ENCODE peak calls at places on chromosomes 5 and 9, in six cellular contexts. E is uterus; G is choroid plexus epithelial cell; L is fibroblast of mammary gland; H is CD8-positive, alpha-beta memory T cell; M is left lung. Q is an unnamed sample.
A peak's percentile ranks its signal among the peaks of the same experiment; 100 is the strongest.

GRCh38 chr9:121067655-121068054 is 7.1 kb upstream of the CNTRL start:
- DNase-seq in E (no peak), L (no peak), H (no peak), G (no peak), M (no peak), Q (no peak)

GRCh38 chr9:3150030-3150429 is 306.1 kb upstream of the PUM3 start:
- DNase-seq in H (no peak), G (no peak), L (peak; percentile 45), M (no peak), E (no peak), Q (no peak)

GRCh38 chr9:131254107-131254491 is 22.2 kb downstream of the FAM78A start:
- DNase-seq in L (no peak), E (no peak), H (peak; percentile 44), G (peak; percentile 46), M (peak; percentile 75), Q (no peak)

GRCh38 chr5:149636861-149637246 is 55.6 kb downstream of the ARHGEF37 start:
- DNase-seq in L (peak; percentile 76), E (no peak), H (peak; percentile 71), M (peak; percentile 86), G (peak; percentile 90), Q (no peak)

GRCh38 chr9:125550216-125550614 is 156.8 kb downstream of the MAPKAP1 start:
- DNase-seq in G (peak; percentile 78), E (no peak), H (no peak), L (peak; percentile 20), M (no peak), Q (no peak)

GRCh38 chr9:118318770-118319443 is 614.7 kb downstream of the TLR4 start:
- DNase-seq in E (no peak), L (peak; percentile 5), M (no peak), G (no peak), H (no peak), Q (no peak)

GRCh38 chr5:50684721-50685120 is 18.3 kb downstream of the PARP8 start:
- DNase-seq in G (no peak), E (no peak), L (no peak), H (no peak), M (no peak), Q (no peak)

GRCh38 chr9:38003230-38003629 is 65.8 kb downstream of the SHB start:
- DNase-seq in E (no peak), L (no peak), M (no peak), H (no peak), G (no peak), Q (no peak)

GRCh38 chr5:129459485-129460120 is 495 bp upstream of the ADAMTS19 start:
- DNase-seq in L (peak; percentile 47), M (no peak), H (no peak), E (peak; percentile 63), G (peak; percentile 39), Q (no peak)
- H3K4me3 ChIP-seq in L (peak overlapping the region; percentile 35), M (peak overlapping the region; percentile 26), H (no peak overlapping the region), E (peak overlapping the region; percentile 61), G (peak overlapping the region; percentile 29), Q (peak overlapping the region; percentile 71)

GRCh38 chr5:89095341-89095740 is 212.4 kb upstream of the MEF2C start:
- DNase-seq in M (no peak), E (no peak), G (no peak), H (no peak), L (no peak), Q (no peak)
- H3K4me3 ChIP-seq in M (no peak overlapping the region), E (no peak overlapping the region), G (no peak overlapping the region), H (no peak overlapping the region), L (no peak overlapping the region), Q (no peak overlapping the region)

DNA sequence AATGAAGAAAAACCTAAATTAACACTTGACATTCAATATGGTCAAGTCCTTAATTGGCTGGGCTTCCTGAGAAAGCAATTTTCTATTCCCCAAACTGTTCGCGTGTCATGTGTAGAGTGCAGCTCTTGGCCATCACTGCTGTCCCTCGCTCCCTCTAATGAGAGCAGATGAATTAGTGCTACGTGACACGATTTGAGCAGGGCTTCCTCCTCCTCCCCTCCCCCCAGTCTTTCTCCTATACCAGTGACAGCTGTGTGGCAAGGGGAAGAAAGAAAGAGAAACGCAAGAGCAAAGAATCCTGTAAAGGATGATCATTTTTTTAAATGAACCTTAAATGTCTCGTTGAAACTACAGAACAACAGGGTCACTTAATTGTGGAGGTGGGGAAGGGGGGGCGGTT is 159.6 kb downstream of the BNC2 start:
- DNase-seq in M (no peak), L (no peak), H (no peak), G (no peak), E (no peak), Q (no peak)
- H3K4me3 ChIP-seq in M (no peak overlapping the region), L (no peak overlapping the region), H (no peak overlapping the region), G (no peak overlapping the region), E (no peak overlapping the region), Q (no peak overlapping the region)

DNA sequence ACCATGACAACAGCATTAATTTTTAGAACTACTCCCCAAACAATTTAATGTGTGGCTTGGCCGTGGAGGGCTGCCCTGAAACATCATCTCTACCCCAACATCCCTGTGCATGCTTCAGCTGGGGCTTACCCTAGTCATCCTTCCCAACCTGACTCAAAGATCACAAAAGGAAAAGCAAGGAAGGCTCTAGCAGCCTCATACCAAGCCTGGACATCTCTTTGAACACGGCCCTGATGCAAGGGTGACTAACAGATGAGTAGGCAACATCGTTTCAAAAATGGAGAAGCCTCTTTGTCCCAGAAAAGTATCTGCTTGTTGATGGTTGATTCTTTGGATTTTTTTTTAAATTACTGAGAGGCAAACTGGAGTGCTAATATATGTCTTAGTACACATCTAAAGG is 95.4 kb downstream of the ARSB start:
- DNase-seq in L (peak; percentile 87), H (no peak), G (peak; percentile 37), E (no peak), M (no peak), Q (no peak)
- H3K4me3 ChIP-seq in L (no peak overlapping the region), H (no peak overlapping the region), G (no peak overlapping the region), E (no peak overlapping the region), M (no peak overlapping the region), Q (no peak overlapping the region)

DNA sequence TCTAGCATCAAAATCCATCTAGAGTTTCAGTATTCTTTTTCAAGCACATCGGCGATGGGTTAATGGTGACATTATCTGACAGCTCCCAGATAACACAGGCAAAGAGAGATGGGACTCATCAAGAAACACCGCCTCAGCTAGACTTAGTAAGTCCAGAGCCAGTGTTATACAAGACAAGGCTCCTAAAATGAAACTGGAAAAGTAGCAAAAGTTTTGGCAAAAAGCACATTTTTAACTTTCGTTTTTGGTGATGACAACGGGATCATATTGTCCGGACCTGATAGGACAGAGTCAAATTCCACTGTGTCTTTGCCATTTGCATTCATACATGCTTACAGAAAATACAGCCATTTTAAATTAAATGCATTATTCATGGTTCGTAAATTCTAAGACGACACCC is 152.0 kb downstream of the CRB2 start:
- DNase-seq in H (no peak), G (peak; percentile 23), E (no peak), L (peak; percentile 39), M (no peak), Q (no peak)
- H3K4me3 ChIP-seq in H (no peak overlapping the region), G (peak overlapping the region; percentile 22), E (no peak overlapping the region), L (no peak overlapping the region), M (no peak overlapping the region), Q (peak overlapping the region; percentile 46)

DNA sequence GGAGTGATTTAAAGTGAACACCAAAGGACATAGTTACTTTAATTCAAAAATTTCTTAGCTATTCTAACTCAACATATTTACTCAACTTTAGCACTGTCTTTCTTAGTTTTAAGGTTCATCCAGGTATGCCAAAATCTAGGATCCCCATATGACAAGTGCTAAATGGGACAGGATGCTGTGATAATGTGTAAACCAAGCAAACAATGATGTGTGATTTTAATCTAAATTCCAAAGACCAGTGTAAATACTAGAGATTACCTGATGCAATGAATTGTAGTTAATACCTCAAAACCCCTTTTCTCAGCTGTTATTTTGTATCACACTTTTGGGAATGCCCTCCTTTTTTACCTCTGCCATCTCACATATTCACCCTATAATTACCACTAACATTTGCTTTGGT is 26.8 kb upstream of the ISOC1 start:
- DNase-seq in M (no peak), E (no peak), H (no peak), L (no peak), G (no peak), Q (no peak)
- H3K4me3 ChIP-seq in M (no peak overlapping the region), E (no peak overlapping the region), H (no peak overlapping the region), L (no peak overlapping the region), G (no peak overlapping the region), Q (no peak overlapping the region)

GRCh38 chr9:136010615-136011341 is 49.6 kb upstream of the UBAC1 start:
- DNase-seq in M (peak; percentile 78), H (peak; percentile 38), L (no peak), E (peak; percentile 56), G (no peak), Q (no peak)
- H3K4me3 ChIP-seq in M (no peak overlapping the region), H (no peak overlapping the region), L (no peak overlapping the region), E (no peak overlapping the region), G (no peak overlapping the region), Q (no peak overlapping the region)

GRCh38 chr5:168749391-168750100 is 170.4 kb upstream of the PANK3 start:
- DNase-seq in L (no peak), M (no peak), H (no peak), G (no peak), E (no peak), Q (peak; percentile 61)
- H3K4me3 ChIP-seq in L (no peak overlapping the region), M (no peak overlapping the region), H (no peak overlapping the region), G (no peak overlapping the region), E (no peak overlapping the region), Q (no peak overlapping the region)

DNA sequence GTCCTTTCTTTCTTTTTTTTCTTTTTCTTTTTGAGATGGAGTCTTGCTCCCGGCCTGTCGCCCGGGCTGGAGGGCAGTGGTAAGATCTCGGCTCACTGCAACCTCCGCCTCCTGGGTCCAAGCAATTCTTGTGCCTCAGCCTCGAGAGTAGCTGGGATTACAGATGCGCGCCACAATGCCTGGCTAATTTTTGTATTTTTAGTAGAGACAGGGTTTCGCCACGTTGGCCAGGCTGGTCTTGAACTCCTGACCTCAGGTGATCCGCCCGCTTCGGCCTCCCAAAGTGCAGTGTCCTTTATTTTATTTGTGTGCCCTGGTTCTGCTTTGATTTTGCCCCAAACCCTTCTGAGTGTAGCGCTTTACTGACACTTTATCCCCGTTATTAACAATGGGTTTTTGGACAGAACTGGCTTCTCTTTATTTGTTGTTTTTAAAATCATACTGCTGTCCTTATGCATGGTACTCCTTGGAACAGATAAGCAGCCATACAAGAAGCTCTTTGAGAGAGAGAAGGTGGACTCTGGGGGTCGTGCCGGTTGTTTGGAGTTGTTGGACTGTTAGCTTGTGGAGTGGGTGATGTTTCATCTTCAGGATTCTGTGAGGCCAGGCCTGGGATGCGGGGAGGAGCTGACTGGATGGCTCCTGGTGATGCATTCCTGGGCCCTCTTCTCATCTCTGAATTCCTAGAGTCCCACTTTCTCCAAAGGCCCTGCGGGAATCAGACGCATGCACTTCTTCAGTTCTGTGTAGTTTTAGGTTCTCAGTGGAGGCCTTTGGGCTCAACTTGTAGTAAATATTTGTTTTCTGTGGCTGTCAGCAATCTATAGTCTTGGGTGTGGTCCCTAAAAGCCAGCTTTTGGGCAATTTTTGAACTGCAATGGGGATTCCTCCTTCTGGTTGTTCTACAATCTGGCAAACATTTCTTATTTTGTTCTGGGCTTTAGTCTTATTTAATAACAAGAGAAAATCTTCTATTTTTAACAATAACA is 47.8 kb downstream of the PTTG1 start:
- DNase-seq in H (no peak), M (no peak), E (no peak), L (no peak), G (peak; percentile 42), Q (no peak)
- H3K4me3 ChIP-seq in H (peak overlapping the region; percentile 37), M (peak overlapping the region; percentile 41), E (no peak overlapping the region), L (no peak overlapping the region), G (peak overlapping the region; percentile 59), Q (no peak overlapping the region)

Q was measured in coronary artery.